ENCODE peak calls at places on chromosome 12, in four cellular contexts. K, T, D and G are unnamed samples.

GRCh38 chr12:108629824-108630476 is 3.7 kb downstream of the SELPLG start:
- DNase-seq in K (no peak), T (no peak), D (no peak), G (no peak)

GRCh38 chr12:47876404-47876960 is 28.3 kb downstream of the VDR start:
- DNase-seq in K (no peak), T (no peak), D (no peak), G (no peak)

GRCh38 chr12:9127484-9127883 is 11.8 kb upstream of the A2M start:
- DNase-seq in K (no peak), T (no peak), D (no peak), G (no peak)

GRCh38 chr12:110993425-110993824 is 73.0 kb upstream of the MYL2 start:
- DNase-seq in K (no peak), T (peak), D (no peak), G (no peak)

GRCh38 chr12:15268927-15269552 is 47.8 kb upstream of the RERG start:
- DNase-seq in K (peak), T (peak), D (no peak), G (peak)

GRCh38 chr12:63949902-63950301 is 105.4 kb downstream of the SRGAP1 start:
- DNase-seq in K (no peak), T (no peak), D (no peak), G (no peak)

GRCh38 chr12:754871-755562 is 2.6 kb downstream of the WNK1 start:
- DNase-seq in K (peak), T (peak), D (no peak), G (no peak)

GRCh38 chr12:22271036-22271435 is 63.5 kb downstream of the ST8SIA1 start:
- DNase-seq in K (no peak), T (no peak), D (no peak), G (no peak)

GRCh38 chr12:115267891-115268290 is 583.9 kb upstream of the TBX3 start:
- DNase-seq in K (no peak), T (no peak), D (no peak), G (no peak)

GRCh38 chr12:78697817-78698415 is 166.7 kb upstream of the SYT1 start:
- DNase-seq in K (no peak), T (no peak), D (no peak), G (no peak)

GRCh38 chr12:118103601-118104382 is at the start of gene VSIG10:
- DNase-seq in K (peak), T (peak), D (peak), G (no peak)

GRCh38 chr12:123690191-123690840 is 19.4 kb downstream of the TCTN2 start:
- DNase-seq in K (no peak), T (no peak), D (no peak), G (peak)

GRCh38 chr12:92506460-92506859 is 196.3 kb upstream of the PLEKHG7 start:
- DNase-seq in K (no peak), T (no peak), D (no peak), G (no peak)

GRCh38 chr12:101775814-101776213 is 36.6 kb upstream of the SYCP3 start:
- DNase-seq in K (no peak), T (no peak), D (no peak), G (no peak)

GRCh38 chr12:53378705-53379388 is 1.1 kb upstream of the SP1 start:
- DNase-seq in K (no peak), T (no peak), D (no peak), G (no peak)

GRCh38 chr12:66717049-66717448 is 38.2 kb upstream of the GRIP1 start:
- DNase-seq in K (no peak), T (no peak), D (no peak), G (no peak)

GRCh38 chr12:124493809-124494750 is 73.3 kb downstream of the NCOR2 start:
- DNase-seq in K (no peak), T (no peak), D (no peak), G (no peak)

GRCh38 chr12:120720234-120720968 is 5.2 kb upstream of the ACADS start:
- DNase-seq in K (no peak), T (no peak), D (no peak), G (no peak)

GRCh38 chr12:1931642-1932041 is 13.2 kb upstream of the CACNA2D4 start:
- DNase-seq in K (no peak), T (no peak), D (no peak), G (no peak)

GRCh38 chr12:54292931-54293241 is 7.9 kb downstream of the NFE2 start:
- DNase-seq in K (no peak), T (no peak), D (no peak), G (no peak)

GRCh38 chr12:98745578-98746391 is 100.7 kb downstream of the APAF1 start:
- DNase-seq in K (peak), T (no peak), D (no peak), G (no peak)

GRCh38 chr12:90978117-90978770 is 23.3 kb upstream of the CCER1 start:
- DNase-seq in K (peak), T (peak), D (no peak), G (peak)

GRCh38 chr12:64392221-64392620 is 1.7 kb upstream of the C12orf56 start:
- DNase-seq in K (peak), T (peak), D (no peak), G (no peak)

GRCh38 chr12:3491938-3492867 is 1.2 kb downstream of the PRMT8 start:
- DNase-seq in K (peak), T (peak), D (no peak), G (no peak)

GRCh38 chr12:10719482-10719881 is 3.6 kb downstream of the YBX3 start:
- DNase-seq in K (no peak), T (no peak), D (no peak), G (no peak)

GRCh38 chr12:120640840-120641833 is 711 bp downstream of the CABP1 start:
- DNase-seq in K (peak), T (peak), D (no peak), G (no peak)

GRCh38 chr12:68581926-68582325 is 28.8 kb upstream of the RAP1B start:
- DNase-seq in K (no peak), T (no peak), D (no peak), G (no peak)

GRCh38 chr12:51189790-51190355 is 16.9 kb upstream of the TFCP2 start:
- DNase-seq in K (no peak), T (no peak), D (no peak), G (no peak)

GRCh38 chr12:51186465-51186864 is 13.5 kb upstream of the TFCP2 start:
- DNase-seq in K (no peak), T (no peak), D (no peak), G (no peak)

GRCh38 chr12:51185171-51185717 is 12.3 kb upstream of the TFCP2 start:
- DNase-seq in K (no peak), T (no peak), D (no peak), G (no peak)

GRCh38 chr12:51188359-51189051 is 15.6 kb upstream of the TFCP2 start:
- DNase-seq in K (no peak), T (no peak), D (no peak), G (no peak)

DNA sequence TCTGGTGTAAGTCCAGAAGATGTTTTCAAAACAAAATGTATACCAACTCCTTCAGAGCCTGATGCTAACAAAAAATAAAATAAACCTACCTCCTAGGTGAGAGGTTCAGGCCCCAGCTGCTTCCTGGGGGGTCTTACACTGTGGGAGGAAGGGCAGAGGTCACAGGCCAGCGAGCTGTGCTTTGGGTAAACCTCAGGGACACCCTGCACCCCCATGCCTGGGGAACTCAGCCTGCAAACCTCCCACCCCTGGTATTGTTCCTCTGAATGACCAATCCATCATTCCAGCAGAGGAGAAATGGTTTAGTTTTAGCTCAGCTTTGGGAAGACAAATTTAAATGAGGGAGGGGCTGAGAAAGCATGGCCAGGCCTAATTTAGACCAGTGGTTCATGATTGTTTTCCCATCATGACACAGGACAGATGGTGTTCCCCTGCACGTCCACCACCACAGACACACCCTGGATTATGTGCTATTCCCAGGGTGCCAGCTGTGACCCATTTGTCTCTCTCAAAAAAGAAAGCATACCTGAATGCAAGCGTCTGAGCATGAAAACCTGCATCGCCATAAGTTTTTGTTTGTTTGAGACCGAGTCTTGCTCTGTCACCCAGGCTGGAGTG is 14.5 kb upstream of the TFCP2 start:
- DNase-seq in K (no peak), T (no peak), D (no peak), G (no peak)
- H3K4me3 ChIP-seq in K (no peak), T (no peak), D (no peak), G (no peak)

DNA sequence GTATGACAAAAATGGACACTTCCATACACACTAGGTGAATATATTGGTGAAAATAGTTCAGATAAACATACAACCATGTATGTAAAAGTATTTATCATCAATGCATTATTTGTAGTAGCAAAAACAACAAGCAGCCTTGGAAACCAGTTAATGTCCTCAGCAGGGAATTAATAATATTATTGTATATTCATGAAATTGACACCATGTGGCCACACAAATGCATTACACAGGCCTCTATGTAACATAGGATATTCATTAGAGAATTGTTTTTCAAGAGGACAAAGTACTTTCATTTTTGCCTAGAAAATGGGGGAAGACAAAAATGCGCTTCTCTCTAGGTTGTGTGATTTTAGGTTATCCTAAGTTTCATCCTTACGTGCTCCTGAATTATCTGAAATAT is 24.3 kb downstream of the SPRING1 start:
- DNase-seq in K (no peak), T (no peak), D (no peak), G (no peak)
- TF ChIP-seq CTCF in K (no peak), T (no peak), D (no peak), G (no peak)

GRCh38 chr12:89551747-89552146 is 25.9 kb upstream of the POC1B start:
- DNase-seq in K (no peak), T (no peak), D (no peak), G (no peak)
- H3K4me3 ChIP-seq in K (no peak), T (no peak), D (no peak), G (no peak)

GRCh38 chr12:109944561-109944960 is 44.5 kb downstream of the TCHP start:
- DNase-seq in K (no peak), T (no peak), D (no peak), G (no peak)

GRCh38 chr12:109946505-109946904 is 46.4 kb downstream of the TCHP start:
- DNase-seq in K (peak), T (no peak), D (no peak), G (no peak)

GRCh38 chr12:109943811-109944210 is 43.7 kb downstream of the TCHP start:
- DNase-seq in K (no peak), T (no peak), D (no peak), G (no peak)

GRCh38 chr12:109946913-109947312 is 46.8 kb downstream of the TCHP start:
- DNase-seq in K (no peak), T (no peak), D (no peak), G (no peak)

DNA sequence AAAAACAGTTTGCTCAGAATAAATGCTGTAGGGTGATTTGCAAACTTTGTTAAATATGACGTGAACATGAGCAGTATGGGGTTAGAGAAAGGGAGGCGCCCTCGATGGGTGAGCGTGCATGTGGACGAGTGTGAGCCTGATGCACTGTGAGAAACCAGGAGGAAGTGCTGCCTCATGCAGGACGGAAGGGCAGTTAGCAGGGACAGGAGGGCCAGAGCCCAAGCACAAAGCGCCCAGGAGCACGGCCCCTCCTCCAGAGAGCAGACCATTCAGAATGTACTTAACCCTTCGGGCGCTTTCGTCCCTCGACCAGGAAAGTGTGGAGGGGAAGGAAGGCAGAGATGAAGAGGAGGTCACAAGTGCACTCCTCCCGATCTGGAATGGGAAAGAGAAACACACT is 44.9 kb downstream of the TCHP start:
- DNase-seq in K (peak), T (peak), D (no peak), G (no peak)
- TF ChIP-seq CTCF in K (peak), T (peak), D (no peak), G (no peak)

GRCh38 chr12:7503686-7504085 is at the start of gene CD163:
- DNase-seq in K (no peak), T (no peak), D (no peak), G (no peak)

GRCh38 chr12:7498832-7499231 is 4.7 kb downstream of the CD163 start:
- DNase-seq in K (no peak), T (no peak), D (no peak), G (no peak)

GRCh38 chr12:7497661-7498060 is 5.9 kb downstream of the CD163 start:
- DNase-seq in K (no peak), T (no peak), D (no peak), G (no peak)

GRCh38 chr12:7502612-7503011 is 965 bp downstream of the CD163 start:
- DNase-seq in K (no peak), T (no peak), D (no peak), G (no peak)

GRCh38 chr12:7501031-7501585 is 2.5 kb downstream of the CD163 start:
- DNase-seq in K (no peak), T (no peak), D (no peak), G (no peak)
- H3K4me3 ChIP-seq in K (no peak), T (no peak), D (no peak), G (no peak)